ENCODE peak calls at places on chromosome 11, in nine cellular contexts. One of them, this sample, is unnamed.

GRCh38 chr11:118607401-118608267 is at the start of gene PHLDB1:
- DNase-seq in K562: peak; percentile 84
- DNase-seq in esophagus squamous epithelium: no peak
- DNase-seq in ovary: peak; percentile 87
- DNase-seq in lower leg skin: peak; percentile 92
- DNase-seq in IMR-90: peak; percentile 67
- DNase-seq in transverse colon: peak; percentile 58
- DNase-seq in body of pancreas: peak; percentile 62
- DNase-seq in sigmoid colon: peak; percentile 86
- DNase-seq in this sample: peak; percentile 52

GRCh38 chr11:62804310-62805043 is 763 bp downstream of the NXF1 start:
- DNase-seq in K562: peak; percentile 19
- DNase-seq in esophagus squamous epithelium: no peak
- DNase-seq in ovary: no peak
- DNase-seq in lower leg skin: no peak
- DNase-seq in IMR-90: peak; percentile 55
- DNase-seq in transverse colon: no peak
- DNase-seq in body of pancreas: no peak
- DNase-seq in sigmoid colon: no peak
- DNase-seq in this sample: no peak

GRCh38 chr11:32391479-32391878 is 43.9 kb downstream of the WT1 start:
- DNase-seq in K562: no peak
- DNase-seq in esophagus squamous epithelium: no peak
- DNase-seq in ovary: no peak
- DNase-seq in lower leg skin: no peak
- DNase-seq in IMR-90: no peak
- DNase-seq in transverse colon: no peak
- DNase-seq in body of pancreas: no peak
- DNase-seq in sigmoid colon: no peak
- DNase-seq in this sample: peak; percentile 6

GRCh38 chr11:120126543-120126942 is 11.4 kb downstream of the TRIM29 start:
- DNase-seq in K562: peak; percentile 44
- DNase-seq in esophagus squamous epithelium: no peak
- DNase-seq in ovary: no peak
- DNase-seq in lower leg skin: no peak
- DNase-seq in IMR-90: no peak
- DNase-seq in transverse colon: no peak
- DNase-seq in body of pancreas: no peak
- DNase-seq in sigmoid colon: no peak
- DNase-seq in this sample: peak; percentile 4

GRCh38 chr11:61871158-61871597 is 20.2 kb downstream of the FADS3 start:
- DNase-seq in K562: peak; percentile 93
- DNase-seq in esophagus squamous epithelium: no peak
- DNase-seq in ovary: peak; percentile 79
- DNase-seq in lower leg skin: peak; percentile 95
- DNase-seq in IMR-90: peak; percentile 67
- DNase-seq in transverse colon: peak; percentile 65
- DNase-seq in body of pancreas: peak; percentile 58
- DNase-seq in sigmoid colon: peak; percentile 88
- DNase-seq in this sample: peak; percentile 90

GRCh38 chr11:3840289-3840869 is 380 bp downstream of the RHOG start:
- DNase-seq in K562: no peak
- DNase-seq in esophagus squamous epithelium: no peak
- DNase-seq in ovary: no peak
- DNase-seq in lower leg skin: peak; percentile 94
- DNase-seq in IMR-90: no peak
- DNase-seq in transverse colon: peak; percentile 27
- DNase-seq in body of pancreas: no peak
- DNase-seq in sigmoid colon: no peak
- DNase-seq in this sample: peak; percentile 83

GRCh38 chr11:122354029-122354697 is 238.1 kb upstream of the BLID start:
- DNase-seq in K562: no peak
- DNase-seq in esophagus squamous epithelium: no peak
- DNase-seq in ovary: no peak
- DNase-seq in lower leg skin: no peak
- DNase-seq in IMR-90: no peak
- DNase-seq in transverse colon: no peak
- DNase-seq in body of pancreas: no peak
- DNase-seq in sigmoid colon: no peak
- DNase-seq in this sample: no peak

GRCh38 chr11:109048098-109048497 is 373.9 kb upstream of the C11orf87 start:
- DNase-seq in K562: no peak
- DNase-seq in esophagus squamous epithelium: no peak
- DNase-seq in ovary: no peak
- DNase-seq in lower leg skin: no peak
- DNase-seq in IMR-90: peak; percentile 61
- DNase-seq in transverse colon: no peak
- DNase-seq in body of pancreas: no peak
- DNase-seq in sigmoid colon: no peak
- DNase-seq in this sample: no peak

GRCh38 chr11:117230981-117231636 is 764 bp downstream of the PCSK7 start:
- DNase-seq in K562: no peak
- DNase-seq in esophagus squamous epithelium: no peak
- DNase-seq in ovary: no peak
- DNase-seq in lower leg skin: peak; percentile 64
- DNase-seq in IMR-90: no peak
- DNase-seq in transverse colon: peak; percentile 67
- DNase-seq in body of pancreas: no peak
- DNase-seq in sigmoid colon: no peak
- DNase-seq in this sample: peak; percentile 29

GRCh38 chr11:108558222-108558621 is 35.3 kb downstream of the EXPH5 start:
- DNase-seq in K562: no peak
- DNase-seq in esophagus squamous epithelium: no peak
- DNase-seq in ovary: no peak
- DNase-seq in lower leg skin: peak; percentile 15
- DNase-seq in IMR-90: no peak
- DNase-seq in transverse colon: no peak
- DNase-seq in body of pancreas: no peak
- DNase-seq in sigmoid colon: no peak
- DNase-seq in this sample: no peak

GRCh38 chr11:105130189-105130813 is 9.3 kb downstream of the CARD18 start:
- DNase-seq in K562: no peak
- DNase-seq in esophagus squamous epithelium: no peak
- DNase-seq in ovary: no peak
- DNase-seq in lower leg skin: no peak
- DNase-seq in IMR-90: no peak
- DNase-seq in transverse colon: no peak
- DNase-seq in body of pancreas: no peak
- DNase-seq in sigmoid colon: no peak
- DNase-seq in this sample: no peak

GRCh38 chr11:44785856-44786606 is 59.3 kb downstream of the TSPAN18 start:
- DNase-seq in K562: no peak
- DNase-seq in esophagus squamous epithelium: no peak
- DNase-seq in ovary: no peak
- DNase-seq in lower leg skin: no peak
- DNase-seq in IMR-90: no peak
- DNase-seq in transverse colon: no peak
- DNase-seq in body of pancreas: no peak
- DNase-seq in sigmoid colon: peak; percentile 63
- DNase-seq in this sample: no peak

GRCh38 chr11:125921042-125921441 is 16.7 kb downstream of the DDX25 start:
- DNase-seq in K562: no peak
- DNase-seq in esophagus squamous epithelium: no peak
- DNase-seq in ovary: no peak
- DNase-seq in lower leg skin: no peak
- DNase-seq in IMR-90: no peak
- DNase-seq in transverse colon: peak; percentile 28
- DNase-seq in body of pancreas: no peak
- DNase-seq in sigmoid colon: no peak
- DNase-seq in this sample: no peak

GRCh38 chr11:125918140-125918840 is 14.0 kb downstream of the DDX25 start:
- DNase-seq in K562: no peak
- DNase-seq in esophagus squamous epithelium: no peak
- DNase-seq in ovary: no peak
- DNase-seq in lower leg skin: no peak
- DNase-seq in IMR-90: no peak
- DNase-seq in transverse colon: no peak
- DNase-seq in body of pancreas: no peak
- DNase-seq in sigmoid colon: no peak
- DNase-seq in this sample: no peak

GRCh38 chr11:125922156-125922555 is 17.8 kb downstream of the DDX25 start:
- DNase-seq in K562: no peak
- DNase-seq in esophagus squamous epithelium: no peak
- DNase-seq in ovary: no peak
- DNase-seq in lower leg skin: no peak
- DNase-seq in IMR-90: no peak
- DNase-seq in transverse colon: no peak
- DNase-seq in body of pancreas: no peak
- DNase-seq in sigmoid colon: no peak
- DNase-seq in this sample: no peak

DNA sequence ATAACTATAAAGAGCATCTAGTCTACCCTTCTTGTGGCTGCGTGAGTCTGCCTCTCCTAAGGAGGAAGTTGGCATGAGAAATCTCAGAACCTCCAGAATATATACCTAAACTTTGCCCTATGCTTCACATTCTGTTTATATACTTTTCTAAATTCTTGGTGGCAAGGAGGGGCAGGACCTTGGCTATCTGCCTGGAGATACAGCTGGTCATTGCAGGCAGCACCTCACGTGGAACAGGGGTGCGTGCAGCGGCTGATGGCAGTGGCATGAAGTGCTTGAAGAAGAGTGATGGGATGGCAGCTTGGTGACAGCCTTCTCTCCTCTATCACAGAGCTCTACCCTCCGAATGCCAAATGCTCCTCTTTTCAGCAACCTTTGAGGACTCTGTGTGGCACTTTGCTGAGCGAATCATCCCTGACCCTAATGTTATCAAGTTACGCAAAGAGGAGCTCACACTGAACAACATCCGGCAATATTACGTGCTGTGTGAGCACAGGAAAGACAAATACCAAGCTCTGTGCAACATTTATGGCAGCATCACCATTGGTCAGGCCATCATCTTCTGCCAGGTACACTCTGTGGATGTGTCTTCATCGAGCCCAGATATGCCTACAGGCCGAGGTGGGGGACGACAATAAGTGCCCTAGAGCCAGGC is 12.5 kb downstream of the DDX25 start:
- DNase-seq in K562: no peak
- DNase-seq in esophagus squamous epithelium: no peak
- DNase-seq in ovary: no peak
- DNase-seq in lower leg skin: no peak
- DNase-seq in IMR-90: no peak
- DNase-seq in transverse colon: peak; percentile 82
- DNase-seq in body of pancreas: no peak
- DNase-seq in sigmoid colon: no peak
- DNase-seq in this sample: no peak
- TF ChIP-seq POLR2A in K562: no peak
- TF ChIP-seq POLR2A in esophagus squamous epithelium: no peak
- TF ChIP-seq POLR2A in ovary: no peak
- TF ChIP-seq POLR2A in lower leg skin: no peak
- TF ChIP-seq POLR2A in IMR-90: no peak
- TF ChIP-seq POLR2A in transverse colon: no peak
- TF ChIP-seq POLR2A in body of pancreas: no peak
- TF ChIP-seq POLR2A in sigmoid colon: no peak
- TF ChIP-seq POLR2A in this sample: no peak

DNA sequence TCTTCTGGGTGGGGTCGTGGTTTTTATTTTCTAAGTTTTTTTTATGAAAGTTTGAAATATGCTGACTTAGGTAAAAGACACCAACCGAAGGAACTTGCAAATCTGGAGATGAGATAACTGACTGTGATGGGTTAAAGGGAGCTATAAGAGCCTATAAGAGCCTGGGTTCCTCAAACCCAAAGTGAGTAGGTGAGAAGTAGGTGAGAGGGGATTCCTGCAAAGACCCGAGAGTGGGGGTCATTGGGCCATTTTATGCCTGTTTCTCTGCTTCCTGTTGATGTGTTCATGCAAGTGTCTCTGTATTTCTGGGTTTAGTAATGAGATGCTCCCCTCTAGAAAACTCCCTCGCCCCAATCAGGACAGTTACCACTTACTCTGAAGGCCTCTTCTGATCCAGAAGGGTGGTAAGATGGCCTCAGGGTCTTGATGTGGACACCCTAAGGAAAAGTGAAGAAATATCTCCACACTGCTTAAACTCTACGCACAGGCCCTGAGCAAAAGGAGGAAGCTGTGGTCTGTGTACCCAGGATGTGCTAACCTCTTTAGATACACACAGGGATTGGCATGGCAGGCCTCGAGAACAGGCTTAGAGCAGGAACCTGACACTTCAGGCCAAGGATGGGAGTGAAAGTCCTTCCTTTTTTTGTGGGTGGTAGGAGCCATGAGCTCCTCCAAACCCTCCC is 1.8 kb downstream of the FLI1 start:
- DNase-seq in K562: no peak
- DNase-seq in esophagus squamous epithelium: no peak
- DNase-seq in ovary: no peak
- DNase-seq in lower leg skin: no peak
- DNase-seq in IMR-90: no peak
- DNase-seq in transverse colon: peak; percentile 54
- DNase-seq in body of pancreas: no peak
- DNase-seq in sigmoid colon: peak; percentile 77
- DNase-seq in this sample: no peak
- TF ChIP-seq POLR2A in K562: no peak
- TF ChIP-seq POLR2A in esophagus squamous epithelium: no peak
- TF ChIP-seq POLR2A in ovary: no peak
- TF ChIP-seq POLR2A in lower leg skin: no peak
- TF ChIP-seq POLR2A in IMR-90: no peak
- TF ChIP-seq POLR2A in transverse colon: no peak
- TF ChIP-seq POLR2A in body of pancreas: no peak
- TF ChIP-seq POLR2A in sigmoid colon: no peak
- TF ChIP-seq POLR2A in this sample: no peak

DNA sequence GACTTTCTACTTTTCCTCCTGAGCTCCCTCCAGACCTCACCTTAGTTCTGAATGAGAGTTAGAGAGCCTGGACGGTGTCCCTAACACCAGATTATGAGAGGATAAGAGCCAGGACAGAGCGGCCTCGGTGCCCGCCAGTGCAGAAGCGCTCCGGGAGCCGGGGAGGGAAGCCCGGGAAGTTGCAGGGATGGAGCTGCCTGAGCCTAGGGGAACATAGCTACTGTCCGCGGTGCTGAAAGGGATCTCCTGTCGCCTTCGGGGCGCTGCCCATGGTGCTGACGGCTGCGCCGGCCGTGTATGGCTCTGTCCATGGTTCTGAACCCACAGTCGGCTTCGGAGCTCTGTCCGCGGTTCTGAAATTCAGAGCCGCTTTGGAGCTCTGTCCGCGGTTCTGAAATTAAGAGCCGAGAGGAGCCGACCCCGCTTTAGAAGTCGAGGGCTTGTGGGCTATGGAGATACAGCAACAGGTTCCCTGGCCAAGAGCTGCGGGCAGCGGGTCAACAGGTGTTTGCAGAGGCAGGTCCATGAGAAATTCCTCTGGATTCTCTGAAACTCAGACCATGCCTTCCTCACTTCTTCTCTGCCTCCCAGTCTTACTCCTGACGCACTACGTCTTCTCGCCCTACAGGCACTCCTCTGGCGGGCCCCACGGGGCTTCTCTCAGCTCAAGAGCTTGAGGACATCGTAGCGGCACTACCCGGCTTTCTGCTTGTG is 814 bp downstream of the NPAS4 start:
- DNase-seq in K562: peak; percentile 90
- DNase-seq in esophagus squamous epithelium: peak; percentile 27
- DNase-seq in ovary: peak; percentile 97
- DNase-seq in lower leg skin: peak; percentile 98
- DNase-seq in IMR-90: peak; percentile 87
- DNase-seq in transverse colon: peak; percentile 92
- DNase-seq in body of pancreas: peak; percentile 95
- DNase-seq in sigmoid colon: peak; percentile 96
- DNase-seq in this sample: peak; percentile 85
- TF ChIP-seq POLR2A in K562: no peak
- TF ChIP-seq POLR2A in esophagus squamous epithelium: no peak
- TF ChIP-seq POLR2A in ovary: peak; percentile 59
- TF ChIP-seq POLR2A in lower leg skin: no peak
- TF ChIP-seq POLR2A in IMR-90: no peak
- TF ChIP-seq POLR2A in transverse colon: no peak
- TF ChIP-seq POLR2A in body of pancreas: no peak
- TF ChIP-seq POLR2A in sigmoid colon: no peak
- TF ChIP-seq POLR2A in this sample: no peak

GRCh38 chr11:128517457-128518230 is 69.7 kb downstream of the ETS1 start:
- DNase-seq in K562: no peak
- DNase-seq in esophagus squamous epithelium: no peak
- DNase-seq in ovary: no peak
- DNase-seq in lower leg skin: no peak
- DNase-seq in IMR-90: no peak
- DNase-seq in transverse colon: no peak
- DNase-seq in body of pancreas: no peak
- DNase-seq in sigmoid colon: no peak
- DNase-seq in this sample: no peak
- TF ChIP-seq POLR2A in K562: no peak
- TF ChIP-seq POLR2A in esophagus squamous epithelium: no peak
- TF ChIP-seq POLR2A in ovary: no peak
- TF ChIP-seq POLR2A in lower leg skin: no peak
- TF ChIP-seq POLR2A in IMR-90: peak; percentile 63
- TF ChIP-seq POLR2A in transverse colon: no peak
- TF ChIP-seq POLR2A in body of pancreas: no peak
- TF ChIP-seq POLR2A in sigmoid colon: no peak
- TF ChIP-seq POLR2A in this sample: no peak

This sample was measured in erythroblast.